ENCODE peak calls at places on chromosomes 6 and 20, in ten cellular contexts. One of them, this sample, is unnamed.

GRCh38 chr6:137427670-137428290 is 66.4 kb downstream of the OLIG3 start:
- DNase-seq in BE2C: no peak
- DNase-seq in stimulated activated CD4-positive, alpha-beta T cell treated with anti-CD3 and anti-CD28 coated beads, Interleukin-2, amount 100 ng/mL, for 24 hours: no peak
- DNase-seq in H54: no peak
- DNase-seq in tibial artery: no peak
- DNase-seq in stomach: no peak
- DNase-seq in NAMALWA: no peak
- DNase-seq in CD8-positive, alpha-beta T cell: no peak
- DNase-seq in activated CD4-positive, alpha-beta T cell treated with anti-CD3 and anti-CD28 coated beads, Interleukin-2, amount 50 U/mL, for 48 hours: no peak
- DNase-seq in stimulated activated naive CD4-positive, alpha-beta T cell: no peak
- DNase-seq in this sample: no peak

GRCh38 chr6:80939936-80940335 is 812.5 kb downstream of the TENT5A start:
- DNase-seq in stomach: no peak
- DNase-seq in tibial artery: no peak
- DNase-seq in CD8-positive, alpha-beta T cell: no peak
- DNase-seq in NAMALWA: no peak
- DNase-seq in stimulated activated naive CD4-positive, alpha-beta T cell: no peak
- DNase-seq in BE2C: no peak
- DNase-seq in H54: no peak
- DNase-seq in activated CD4-positive, alpha-beta T cell treated with anti-CD3 and anti-CD28 coated beads, Interleukin-2, amount 50 U/mL, for 48 hours: no peak
- DNase-seq in stimulated activated CD4-positive, alpha-beta T cell treated with anti-CD3 and anti-CD28 coated beads, Interleukin-2, amount 100 ng/mL, for 24 hours: no peak
- DNase-seq in this sample: no peak

GRCh38 chr20:50572922-50573777 is 63.0 kb downstream of the PTPN1 start:
- DNase-seq in stimulated activated CD4-positive, alpha-beta T cell treated with anti-CD3 and anti-CD28 coated beads, Interleukin-2, amount 100 ng/mL, for 24 hours: no peak
- DNase-seq in stomach: no peak
- DNase-seq in stimulated activated naive CD4-positive, alpha-beta T cell: no peak
- DNase-seq in NAMALWA: no peak
- DNase-seq in tibial artery: peak
- DNase-seq in BE2C: peak
- DNase-seq in CD8-positive, alpha-beta T cell: no peak
- DNase-seq in activated CD4-positive, alpha-beta T cell treated with anti-CD3 and anti-CD28 coated beads, Interleukin-2, amount 50 U/mL, for 48 hours: no peak
- DNase-seq in H54: no peak
- DNase-seq in this sample: no peak

GRCh38 chr20:4113996-4114603 is 98.7 kb upstream of the RNF24 start:
- DNase-seq in stomach: no peak
- DNase-seq in stimulated activated naive CD4-positive, alpha-beta T cell: no peak
- DNase-seq in tibial artery: no peak
- DNase-seq in stimulated activated CD4-positive, alpha-beta T cell treated with anti-CD3 and anti-CD28 coated beads, Interleukin-2, amount 100 ng/mL, for 24 hours: no peak
- DNase-seq in CD8-positive, alpha-beta T cell: no peak
- DNase-seq in H54: no peak
- DNase-seq in activated CD4-positive, alpha-beta T cell treated with anti-CD3 and anti-CD28 coated beads, Interleukin-2, amount 50 U/mL, for 48 hours: no peak
- DNase-seq in BE2C: no peak
- DNase-seq in NAMALWA: no peak
- DNase-seq in this sample: no peak

GRCh38 chr6:134363323-134364039 is 45.6 kb upstream of the SGK1 start:
- DNase-seq in stimulated activated naive CD4-positive, alpha-beta T cell: no peak
- DNase-seq in activated CD4-positive, alpha-beta T cell treated with anti-CD3 and anti-CD28 coated beads, Interleukin-2, amount 50 U/mL, for 48 hours: no peak
- DNase-seq in NAMALWA: no peak
- DNase-seq in tibial artery: no peak
- DNase-seq in stimulated activated CD4-positive, alpha-beta T cell treated with anti-CD3 and anti-CD28 coated beads, Interleukin-2, amount 100 ng/mL, for 24 hours: no peak
- DNase-seq in H54: peak
- DNase-seq in CD8-positive, alpha-beta T cell: no peak
- DNase-seq in stomach: no peak
- DNase-seq in BE2C: no peak
- DNase-seq in this sample: peak

GRCh38 chr20:63087872-63088680 is 81.3 kb upstream of the BHLHE23 start:
- DNase-seq in stomach: no peak
- DNase-seq in activated CD4-positive, alpha-beta T cell treated with anti-CD3 and anti-CD28 coated beads, Interleukin-2, amount 50 U/mL, for 48 hours: no peak
- DNase-seq in stimulated activated CD4-positive, alpha-beta T cell treated with anti-CD3 and anti-CD28 coated beads, Interleukin-2, amount 100 ng/mL, for 24 hours: no peak
- DNase-seq in CD8-positive, alpha-beta T cell: no peak
- DNase-seq in H54: no peak
- DNase-seq in tibial artery: peak
- DNase-seq in BE2C: peak
- DNase-seq in NAMALWA: no peak
- DNase-seq in stimulated activated naive CD4-positive, alpha-beta T cell: no peak
- DNase-seq in this sample: no peak

GRCh38 chr6:144912474-144912873 is 627.3 kb downstream of the UTRN start:
- DNase-seq in NAMALWA: no peak
- DNase-seq in tibial artery: no peak
- DNase-seq in BE2C: no peak
- DNase-seq in stimulated activated naive CD4-positive, alpha-beta T cell: no peak
- DNase-seq in activated CD4-positive, alpha-beta T cell treated with anti-CD3 and anti-CD28 coated beads, Interleukin-2, amount 50 U/mL, for 48 hours: no peak
- DNase-seq in H54: peak
- DNase-seq in CD8-positive, alpha-beta T cell: no peak
- DNase-seq in stomach: no peak
- DNase-seq in stimulated activated CD4-positive, alpha-beta T cell treated with anti-CD3 and anti-CD28 coated beads, Interleukin-2, amount 100 ng/mL, for 24 hours: no peak
- DNase-seq in this sample: peak

GRCh38 chr6:166169549-166170421 is 2.1 kb upstream of the TBXT start:
- DNase-seq in H54: no peak
- DNase-seq in NAMALWA: no peak
- DNase-seq in tibial artery: no peak
- DNase-seq in activated CD4-positive, alpha-beta T cell treated with anti-CD3 and anti-CD28 coated beads, Interleukin-2, amount 50 U/mL, for 48 hours: no peak
- DNase-seq in stimulated activated naive CD4-positive, alpha-beta T cell: no peak
- DNase-seq in stomach: no peak
- DNase-seq in BE2C: no peak
- DNase-seq in stimulated activated CD4-positive, alpha-beta T cell treated with anti-CD3 and anti-CD28 coated beads, Interleukin-2, amount 100 ng/mL, for 24 hours: no peak
- DNase-seq in CD8-positive, alpha-beta T cell: no peak
- DNase-seq in this sample: no peak

GRCh38 chr6:6593876-6594275 is 5.4 kb downstream of the LY86 start:
- DNase-seq in tibial artery: no peak
- DNase-seq in stimulated activated CD4-positive, alpha-beta T cell treated with anti-CD3 and anti-CD28 coated beads, Interleukin-2, amount 100 ng/mL, for 24 hours: no peak
- DNase-seq in stomach: no peak
- DNase-seq in BE2C: no peak
- DNase-seq in CD8-positive, alpha-beta T cell: no peak
- DNase-seq in stimulated activated naive CD4-positive, alpha-beta T cell: no peak
- DNase-seq in NAMALWA: no peak
- DNase-seq in activated CD4-positive, alpha-beta T cell treated with anti-CD3 and anti-CD28 coated beads, Interleukin-2, amount 50 U/mL, for 48 hours: no peak
- DNase-seq in H54: no peak
- DNase-seq in this sample: no peak

GRCh38 chr6:170464524-170464979 is 88.6 kb downstream of the PSMB1 start:
- DNase-seq in NAMALWA: no peak
- DNase-seq in tibial artery: no peak
- DNase-seq in stimulated activated CD4-positive, alpha-beta T cell treated with anti-CD3 and anti-CD28 coated beads, Interleukin-2, amount 100 ng/mL, for 24 hours: peak
- DNase-seq in stomach: no peak
- DNase-seq in stimulated activated naive CD4-positive, alpha-beta T cell: no peak
- DNase-seq in CD8-positive, alpha-beta T cell: peak
- DNase-seq in BE2C: no peak
- DNase-seq in activated CD4-positive, alpha-beta T cell treated with anti-CD3 and anti-CD28 coated beads, Interleukin-2, amount 50 U/mL, for 48 hours: no peak
- DNase-seq in H54: no peak
- DNase-seq in this sample: no peak

GRCh38 chr6:158926429-158926828 is 73.6 kb downstream of the RSPH3 start:
- DNase-seq in activated CD4-positive, alpha-beta T cell treated with anti-CD3 and anti-CD28 coated beads, Interleukin-2, amount 50 U/mL, for 48 hours: no peak
- DNase-seq in stimulated activated CD4-positive, alpha-beta T cell treated with anti-CD3 and anti-CD28 coated beads, Interleukin-2, amount 100 ng/mL, for 24 hours: no peak
- DNase-seq in NAMALWA: no peak
- DNase-seq in CD8-positive, alpha-beta T cell: no peak
- DNase-seq in H54: no peak
- DNase-seq in BE2C: no peak
- DNase-seq in tibial artery: no peak
- DNase-seq in stomach: no peak
- DNase-seq in stimulated activated naive CD4-positive, alpha-beta T cell: no peak
- DNase-seq in this sample: peak

GRCh38 chr6:157432231-157432630 is 51.2 kb downstream of the ZDHHC14 start:
- DNase-seq in NAMALWA: no peak
- DNase-seq in BE2C: no peak
- DNase-seq in H54: no peak
- DNase-seq in stimulated activated naive CD4-positive, alpha-beta T cell: no peak
- DNase-seq in stimulated activated CD4-positive, alpha-beta T cell treated with anti-CD3 and anti-CD28 coated beads, Interleukin-2, amount 100 ng/mL, for 24 hours: no peak
- DNase-seq in CD8-positive, alpha-beta T cell: no peak
- DNase-seq in stomach: no peak
- DNase-seq in activated CD4-positive, alpha-beta T cell treated with anti-CD3 and anti-CD28 coated beads, Interleukin-2, amount 50 U/mL, for 48 hours: no peak
- DNase-seq in tibial artery: no peak
- DNase-seq in this sample: no peak

GRCh38 chr6:30935018-30935417 is 3.0 kb upstream of the SFTA2 start:
- DNase-seq in stimulated activated CD4-positive, alpha-beta T cell treated with anti-CD3 and anti-CD28 coated beads, Interleukin-2, amount 100 ng/mL, for 24 hours: no peak
- DNase-seq in stomach: no peak
- DNase-seq in H54: no peak
- DNase-seq in activated CD4-positive, alpha-beta T cell treated with anti-CD3 and anti-CD28 coated beads, Interleukin-2, amount 50 U/mL, for 48 hours: no peak
- DNase-seq in stimulated activated naive CD4-positive, alpha-beta T cell: no peak
- DNase-seq in BE2C: no peak
- DNase-seq in tibial artery: no peak
- DNase-seq in NAMALWA: no peak
- DNase-seq in CD8-positive, alpha-beta T cell: no peak
- DNase-seq in this sample: no peak

GRCh38 chr6:16206595-16207037 is 31.8 kb upstream of the GMPR start:
- DNase-seq in NAMALWA: peak
- DNase-seq in stomach: peak
- DNase-seq in activated CD4-positive, alpha-beta T cell treated with anti-CD3 and anti-CD28 coated beads, Interleukin-2, amount 50 U/mL, for 48 hours: peak
- DNase-seq in CD8-positive, alpha-beta T cell: peak
- DNase-seq in tibial artery: no peak
- DNase-seq in stimulated activated CD4-positive, alpha-beta T cell treated with anti-CD3 and anti-CD28 coated beads, Interleukin-2, amount 100 ng/mL, for 24 hours: peak
- DNase-seq in BE2C: peak
- DNase-seq in H54: peak
- DNase-seq in stimulated activated naive CD4-positive, alpha-beta T cell: peak
- DNase-seq in this sample: peak

GRCh38 chr6:133447924-133448323 is 206.8 kb downstream of the EYA4 start:
- DNase-seq in stomach: no peak
- DNase-seq in stimulated activated CD4-positive, alpha-beta T cell treated with anti-CD3 and anti-CD28 coated beads, Interleukin-2, amount 100 ng/mL, for 24 hours: no peak
- DNase-seq in BE2C: no peak
- DNase-seq in tibial artery: no peak
- DNase-seq in CD8-positive, alpha-beta T cell: no peak
- DNase-seq in H54: no peak
- DNase-seq in stimulated activated naive CD4-positive, alpha-beta T cell: no peak
- DNase-seq in NAMALWA: no peak
- DNase-seq in activated CD4-positive, alpha-beta T cell treated with anti-CD3 and anti-CD28 coated beads, Interleukin-2, amount 50 U/mL, for 48 hours: no peak
- DNase-seq in this sample: no peak